ENCODE peak calls at places on chromosomes 2 and 18, in five cellular contexts. B is coronary artery, A is GM12864, V is cardiac muscle cell, Q is pancreas. S is an unnamed sample.

GRCh38 chr18:64438178-64438577 is 289.3 kb upstream of the LINC00305 start:
- DNase-seq in B (no peak), A (no peak), V (no peak), Q (no peak), S (no peak)

GRCh38 chr2:45741451-45741850 is 90.0 kb downstream of the PRKCE start:
- DNase-seq in B (no peak), A (no peak), V (peak; percentile 46), Q (no peak), S (no peak)

GRCh38 chr2:212843409-212844199 is 305.0 kb upstream of the ERBB4 start:
- DNase-seq in B (no peak), A (no peak), V (peak; percentile 71), Q (no peak), S (no peak)

GRCh38 chr2:228556707-228557106 is 375.2 kb upstream of the SPHKAP start:
- DNase-seq in B (no peak), A (no peak), V (no peak), Q (no peak), S (no peak)

GRCh38 chr18:12782521-12782920 is 79.7 kb downstream of the PSMG2 start:
- DNase-seq in B (no peak), A (no peak), V (no peak), Q (no peak), S (no peak)

GRCh38 chr2:228681426-228681825 is 499.9 kb upstream of the SPHKAP start:
- DNase-seq in B (no peak), A (no peak), V (peak; percentile 81), Q (no peak), S (no peak)

GRCh38 chr2:160308915-160309314 is 108.8 kb upstream of the ITGB6 start:
- DNase-seq in B (no peak), A (no peak), V (peak; percentile 58), Q (no peak), S (no peak)

GRCh38 chr2:225002656-225003045 is 39.6 kb downstream of the DOCK10 start:
- DNase-seq in B (no peak), A (peak; percentile 49), V (no peak), Q (no peak), S (no peak)

GRCh38 chr2:60544059-60544458 is 9.4 kb downstream of the BCL11A start:
- DNase-seq in B (no peak), A (no peak), V (no peak), Q (no peak), S (no peak)

GRCh38 chr2:104444392-104444791 is 409.5 kb upstream of the POU3F3 start:
- DNase-seq in B (no peak), A (no peak), V (no peak), Q (no peak), S (no peak)

GRCh38 chr18:50716902-50717301 is 102.9 kb downstream of the MRO start:
- DNase-seq in B (no peak), A (no peak), V (peak; percentile 17), Q (no peak), S (no peak)

GRCh38 chr2:23757686-23758433 is 169.1 kb downstream of the ATAD2B start:
- DNase-seq in B (no peak), A (no peak), V (peak; percentile 81), Q (no peak), S (no peak)

GRCh38 chr2:208556954-208557601 is 150.5 kb downstream of the PTH2R start:
- DNase-seq in B (no peak), A (no peak), V (no peak), Q (no peak), S (no peak)

GRCh38 chr2:151973901-151974199 is 125.0 kb downstream of the CACNB4 start:
- DNase-seq in B (no peak), A (no peak), V (peak; percentile 34), Q (no peak), S (no peak)

GRCh38 chr2:201118957-201119848 is 3.2 kb downstream of the CFLAR start:
- DNase-seq in B (no peak), A (no peak), V (peak; percentile 59), Q (no peak), S (no peak)

GRCh38 chr18:50024466-50024865 is 170.5 kb downstream of the MYO5B start:
- DNase-seq in B (no peak), A (no peak), V (no peak), Q (no peak), S (no peak)

GRCh38 chr2:59888015-59888414 is 665.4 kb downstream of the BCL11A start:
- DNase-seq in B (no peak), A (peak; percentile 12), V (no peak), Q (no peak), S (no peak)

GRCh38 chr18:70069965-70070364 is 122.3 kb upstream of the CD226 start:
- DNase-seq in B (no peak), A (no peak), V (no peak), Q (no peak), S (no peak)

GRCh38 chr2:46700435-46700834 is 215.2 kb downstream of the MCFD2 start:
- DNase-seq in B (no peak), A (no peak), V (no peak), Q (no peak), S (no peak)

GRCh38 chr18:60978338-60978737 is 354.9 kb upstream of the CDH20 start:
- DNase-seq in B (no peak), A (no peak), V (peak; percentile 69), Q (no peak), S (no peak)

GRCh38 chr2:8462280-8462679 is 219.6 kb upstream of the ID2 start:
- DNase-seq in B (peak; percentile 45), A (no peak), V (no peak), Q (no peak), S (no peak)

GRCh38 chr2:204574473-204574872 is 29.2 kb downstream of the PARD3B start:
- DNase-seq in B (no peak), A (no peak), V (peak; percentile 4), Q (no peak), S (no peak)

GRCh38 chr18:4593895-4594294 is 138.8 kb upstream of the DLGAP1 start:
- DNase-seq in B (no peak), A (no peak), V (no peak), Q (no peak), S (no peak)
- H3K4me3 ChIP-seq in B (no peak overlapping the region), A (no peak overlapping the region), V (no peak overlapping the region), Q (no peak overlapping the region), S (no peak overlapping the region)

DNA sequence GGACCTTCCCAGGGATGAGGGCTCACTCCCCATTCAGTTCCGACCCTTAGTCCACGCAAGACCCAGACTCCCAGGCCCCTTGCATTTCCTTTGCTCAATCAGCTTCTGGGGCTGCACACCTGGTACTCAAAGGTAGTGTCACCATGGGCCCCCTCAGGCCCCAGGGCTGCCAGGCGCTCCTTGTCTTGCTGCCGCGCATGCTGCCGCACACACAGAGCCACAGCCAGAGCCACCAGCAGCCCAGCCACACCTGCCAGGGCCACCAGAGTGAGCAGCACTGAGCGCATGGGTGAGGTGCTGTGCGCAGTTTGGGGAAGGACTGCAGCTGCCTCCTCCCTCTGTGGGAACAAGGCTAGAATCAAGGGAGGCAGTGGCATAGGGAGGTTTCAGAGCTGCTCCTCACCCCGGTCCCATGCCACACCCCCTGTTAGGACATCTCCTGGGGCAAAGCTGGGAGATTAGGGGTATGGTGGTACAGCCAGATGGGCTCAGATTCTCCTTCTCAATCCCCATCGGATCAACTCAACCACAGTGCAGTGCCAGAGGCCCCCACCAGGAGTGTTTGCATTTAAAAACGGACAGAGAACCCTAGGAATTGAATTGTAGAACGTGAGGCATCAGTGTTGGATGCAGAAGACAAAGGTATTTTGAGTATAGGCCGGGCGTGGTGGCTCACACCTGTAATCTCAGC is 11.3 kb downstream of the PTPRN start:
- DNase-seq in B (no peak), A (no peak), V (no peak), Q (no peak), S (no peak)
- TF ChIP-seq CTCF in B (no peak), A (peak; percentile 24), V (no peak), Q (no peak), S (no peak)

GRCh38 chr2:88857951-88858406 is 166.5 kb downstream of the RPIA start:
- DNase-seq in B (no peak), A (peak; percentile 85), V (peak; percentile 72), Q (no peak), S (peak; percentile 33)
- H3K4me3 ChIP-seq in B (no peak overlapping the region), A (peak overlapping the region; percentile 78), V (no peak overlapping the region), Q (no peak overlapping the region), S (no peak overlapping the region)

GRCh38 chr2:214410918-214411554 is at the start of gene VWC2L:
- DNase-seq in B (no peak), A (peak; percentile 3), V (peak; percentile 78), Q (peak; percentile 78), S (peak; percentile 69)

GRCh38 chr2:214412679-214413078 is 1.8 kb downstream of the VWC2L start:
- DNase-seq in B (no peak), A (no peak), V (no peak), Q (no peak), S (no peak)

GRCh38 chr2:214410128-214410775 is 602 bp upstream of the VWC2L start:
- DNase-seq in B (no peak), A (no peak), V (no peak), Q (no peak), S (no peak)
- TF ChIP-seq CTCF in B (no peak), A (no peak), V (no peak), Q (no peak), S (no peak)

DNA sequence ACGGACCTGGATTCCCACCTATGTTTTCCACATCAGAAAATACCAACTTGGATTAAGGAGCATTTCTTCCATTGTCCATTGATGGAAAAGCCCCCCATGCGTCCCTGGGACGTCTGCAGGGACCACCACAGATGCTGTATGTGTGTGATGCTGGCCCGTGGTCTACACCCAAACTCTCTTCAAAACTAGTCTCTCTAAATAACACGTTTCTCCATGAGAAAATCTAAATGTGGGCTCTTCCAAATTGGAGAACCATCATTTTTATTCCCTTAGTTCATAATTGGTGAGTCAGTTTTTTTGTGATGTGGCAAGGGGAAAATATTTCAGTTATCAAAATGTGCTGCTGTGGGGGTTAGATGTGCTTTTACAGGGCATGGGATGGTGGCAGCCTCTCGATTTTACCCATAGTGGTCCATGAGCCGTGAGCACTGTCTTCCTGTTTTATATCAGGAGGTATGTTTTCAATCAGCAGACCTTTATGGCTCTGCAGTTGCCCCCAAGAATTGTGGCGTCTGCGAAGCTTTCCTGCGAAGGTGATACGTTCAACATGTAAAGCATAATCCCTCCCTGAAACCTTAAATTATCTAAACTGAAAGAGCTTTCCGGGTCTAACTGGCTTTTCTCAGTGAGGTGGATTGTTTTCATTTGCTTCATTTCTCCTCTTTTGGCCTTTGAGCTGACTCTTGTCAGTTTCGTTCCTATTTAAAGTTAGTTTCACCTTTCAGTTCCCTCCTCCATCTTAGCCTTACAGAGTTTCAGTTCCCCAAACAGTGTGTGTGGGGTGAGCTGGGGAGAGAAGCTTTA is 78.3 kb downstream of the SETBP1 start:
- DNase-seq in B (no peak), A (peak; percentile 94), V (no peak), Q (no peak), S (no peak)
- H3K4me3 ChIP-seq in B (no peak overlapping the region), A (no peak overlapping the region), V (no peak overlapping the region), Q (no peak overlapping the region), S (no peak overlapping the region)

GRCh38 chr2:15271941-15272340 is 289.2 kb downstream of the NBAS start:
- DNase-seq in B (no peak), A (no peak), V (no peak), Q (no peak), S (no peak)
- TF ChIP-seq CTCF in B (no peak), A (no peak), V (no peak), Q (no peak), S (no peak)

GRCh38 chr2:232482301-232483238 is 5.1 kb downstream of the ECEL1 start:
- DNase-seq in B (no peak), A (no peak), V (no peak), Q (peak; percentile 38), S (no peak)
- H3K4me3 ChIP-seq in B (no peak overlapping the region), A (no peak overlapping the region), V (no peak overlapping the region), Q (no peak overlapping the region), S (no peak overlapping the region)

S was measured in mucosa of descending colon.